ENCODE peak calls at places on chromosome 13, in six cellular contexts. One of them, this sample, is unnamed.

GRCh38 chr13:43383488-43384165 is 360.2 kb downstream of the DNAJC15 start:
- DNase-seq in endothelial cell of umbilical vein: no peak
- DNase-seq in A549: no peak
- DNase-seq in GM12878: no peak
- DNase-seq in K562: no peak
- DNase-seq in HepG2: no peak
- DNase-seq in this sample: no peak

GRCh38 chr13:113853518-113854237 is 10.2 kb downstream of the GAS6 start:
- DNase-seq in endothelial cell of umbilical vein: peak
- DNase-seq in A549: no peak
- DNase-seq in GM12878: no peak
- DNase-seq in K562: no peak
- DNase-seq in HepG2: no peak
- DNase-seq in this sample: no peak

GRCh38 chr13:36332986-36333385 is 13.2 kb downstream of the SPART start:
- DNase-seq in endothelial cell of umbilical vein: peak
- DNase-seq in A549: no peak
- DNase-seq in GM12878: no peak
- DNase-seq in K562: no peak
- DNase-seq in HepG2: no peak
- DNase-seq in this sample: peak

GRCh38 chr13:42807236-42807635 is 25.9 kb downstream of the FAM216B start:
- DNase-seq in endothelial cell of umbilical vein: no peak
- DNase-seq in A549: no peak
- DNase-seq in GM12878: no peak
- DNase-seq in K562: no peak
- DNase-seq in HepG2: no peak
- DNase-seq in this sample: no peak

GRCh38 chr13:110340812-110341444 is 33.8 kb downstream of the COL4A2 start:
- DNase-seq in endothelial cell of umbilical vein: peak
- DNase-seq in A549: no peak
- DNase-seq in GM12878: no peak
- DNase-seq in K562: no peak
- DNase-seq in HepG2: no peak
- DNase-seq in this sample: peak

GRCh38 chr13:25375727-25376358 is 4.1 kb downstream of the ATP8A2 start:
- DNase-seq in endothelial cell of umbilical vein: peak
- DNase-seq in A549: peak
- DNase-seq in GM12878: no peak
- DNase-seq in K562: peak
- DNase-seq in HepG2: peak
- DNase-seq in this sample: peak

GRCh38 chr13:35826626-35827254 is 304.4 kb downstream of the DCLK1 start:
- DNase-seq in endothelial cell of umbilical vein: no peak
- DNase-seq in A549: no peak
- DNase-seq in GM12878: no peak
- DNase-seq in K562: peak
- DNase-seq in HepG2: no peak
- DNase-seq in this sample: peak

GRCh38 chr13:110775576-110775975 is 62.1 kb downstream of the ING1 start:
- DNase-seq in endothelial cell of umbilical vein: no peak
- DNase-seq in A549: no peak
- DNase-seq in GM12878: no peak
- DNase-seq in K562: no peak
- DNase-seq in HepG2: no peak
- DNase-seq in this sample: peak

GRCh38 chr13:50999641-51000040 is 90.0 kb downstream of the RNASEH2B start:
- DNase-seq in endothelial cell of umbilical vein: no peak
- DNase-seq in A549: no peak
- DNase-seq in GM12878: no peak
- DNase-seq in K562: no peak
- DNase-seq in HepG2: no peak
- DNase-seq in this sample: no peak

GRCh38 chr13:96104516-96104915 is 14.6 kb downstream of the HS6ST3 start:
- DNase-seq in endothelial cell of umbilical vein: no peak
- DNase-seq in A549: no peak
- DNase-seq in GM12878: no peak
- DNase-seq in K562: no peak
- DNase-seq in HepG2: no peak
- DNase-seq in this sample: no peak

GRCh38 chr13:22372261-22372660 is 701.4 kb downstream of the FGF9 start:
- DNase-seq in endothelial cell of umbilical vein: no peak
- DNase-seq in A549: no peak
- DNase-seq in GM12878: no peak
- DNase-seq in K562: no peak
- DNase-seq in HepG2: no peak
- DNase-seq in this sample: no peak

GRCh38 chr13:76884571-76885202 is 1.5 kb downstream of the KCTD12 start:
- DNase-seq in endothelial cell of umbilical vein: peak
- DNase-seq in A549: no peak
- DNase-seq in GM12878: no peak
- DNase-seq in K562: no peak
- DNase-seq in HepG2: no peak
- DNase-seq in this sample: peak

GRCh38 chr13:25468330-25469178 is 96.8 kb downstream of the ATP8A2 start:
- DNase-seq in endothelial cell of umbilical vein: no peak
- DNase-seq in A549: peak
- DNase-seq in GM12878: no peak
- DNase-seq in K562: peak
- DNase-seq in HepG2: no peak
- DNase-seq in this sample: no peak

GRCh38 chr13:110301083-110301482 is 5.9 kb downstream of the COL4A1 start:
- DNase-seq in endothelial cell of umbilical vein: no peak
- DNase-seq in A549: no peak
- DNase-seq in GM12878: no peak
- DNase-seq in K562: no peak
- DNase-seq in HepG2: no peak
- DNase-seq in this sample: no peak

GRCh38 chr13:31909889-31910551 is 121.6 kb upstream of the FRY start:
- DNase-seq in endothelial cell of umbilical vein: peak
- DNase-seq in A549: peak
- DNase-seq in GM12878: peak
- DNase-seq in K562: peak
- DNase-seq in HepG2: peak
- DNase-seq in this sample: peak

GRCh38 chr13:110044521-110045200 is 258.3 kb upstream of the IRS2 start:
- DNase-seq in endothelial cell of umbilical vein: no peak
- DNase-seq in A549: no peak
- DNase-seq in GM12878: no peak
- DNase-seq in K562: no peak
- DNase-seq in HepG2: no peak
- DNase-seq in this sample: no peak

GRCh38 chr13:44048326-44048725 is 168.6 kb downstream of the LACC1 start:
- DNase-seq in endothelial cell of umbilical vein: no peak
- DNase-seq in A549: no peak
- DNase-seq in GM12878: no peak
- DNase-seq in K562: no peak
- DNase-seq in HepG2: peak
- DNase-seq in this sample: peak

GRCh38 chr13:113804017-113804702 is 45.1 kb downstream of the TMEM255B start:
- DNase-seq in endothelial cell of umbilical vein: no peak
- DNase-seq in A549: no peak
- DNase-seq in GM12878: no peak
- DNase-seq in K562: no peak
- DNase-seq in HepG2: no peak
- DNase-seq in this sample: no peak

GRCh38 chr13:48400090-48400694 is 12.7 kb downstream of the LPAR6 start:
- DNase-seq in endothelial cell of umbilical vein: no peak
- DNase-seq in A549: no peak
- DNase-seq in GM12878: no peak
- DNase-seq in K562: no peak
- DNase-seq in HepG2: peak
- DNase-seq in this sample: no peak

GRCh38 chr13:110366733-110367132 is 59.6 kb downstream of the COL4A2 start:
- DNase-seq in endothelial cell of umbilical vein: no peak
- DNase-seq in A549: no peak
- DNase-seq in GM12878: no peak
- DNase-seq in K562: no peak
- DNase-seq in HepG2: no peak
- DNase-seq in this sample: no peak

GRCh38 chr13:111228262-111229144 is 91.9 kb upstream of the TEX29 start:
- DNase-seq in endothelial cell of umbilical vein: no peak
- DNase-seq in A549: no peak
- DNase-seq in GM12878: no peak
- DNase-seq in K562: no peak
- DNase-seq in HepG2: no peak
- DNase-seq in this sample: no peak

GRCh38 chr13:112734696-112735547 is 45.1 kb downstream of the ATP11A start:
- DNase-seq in endothelial cell of umbilical vein: no peak
- DNase-seq in A549: no peak
- DNase-seq in GM12878: no peak
- DNase-seq in K562: no peak
- DNase-seq in HepG2: no peak
- DNase-seq in this sample: no peak

GRCh38 chr13:88627071-88627470 is 955.9 kb downstream of the SLITRK5 start:
- DNase-seq in endothelial cell of umbilical vein: no peak
- DNase-seq in A549: no peak
- DNase-seq in GM12878: no peak
- DNase-seq in K562: no peak
- DNase-seq in HepG2: no peak
- DNase-seq in this sample: no peak

GRCh38 chr13:84985860-84986259 is 813.4 kb downstream of the SLITRK6 start:
- DNase-seq in endothelial cell of umbilical vein: no peak
- DNase-seq in A549: no peak
- DNase-seq in GM12878: no peak
- DNase-seq in K562: no peak
- DNase-seq in HepG2: no peak
- DNase-seq in this sample: no peak

GRCh38 chr13:104949840-104950805 is 1585.3 kb downstream of the EFNB2 start:
- DNase-seq in endothelial cell of umbilical vein: no peak
- DNase-seq in A549: no peak
- DNase-seq in GM12878: no peak
- DNase-seq in K562: no peak
- DNase-seq in HepG2: no peak
- DNase-seq in this sample: no peak

GRCh38 chr13:112522578-112522977 is 65.4 kb downstream of the TUBGCP3 start:
- DNase-seq in endothelial cell of umbilical vein: no peak
- DNase-seq in A549: no peak
- DNase-seq in GM12878: no peak
- DNase-seq in K562: no peak
- DNase-seq in HepG2: no peak
- DNase-seq in this sample: no peak

GRCh38 chr13:46617382-46617781 is 64.4 kb downstream of the LRCH1 start:
- DNase-seq in endothelial cell of umbilical vein: no peak
- DNase-seq in A549: no peak
- DNase-seq in GM12878: no peak
- DNase-seq in K562: no peak
- DNase-seq in HepG2: no peak
- DNase-seq in this sample: no peak

GRCh38 chr13:38669234-38669964 is 17.5 kb upstream of the FREM2 start:
- DNase-seq in endothelial cell of umbilical vein: no peak
- DNase-seq in A549: no peak
- DNase-seq in GM12878: no peak
- DNase-seq in K562: no peak
- DNase-seq in HepG2: no peak
- DNase-seq in this sample: no peak

GRCh38 chr13:98575009-98575866 is 1.7 kb downstream of the STK24 start:
- DNase-seq in endothelial cell of umbilical vein: peak
- DNase-seq in A549: no peak
- DNase-seq in GM12878: no peak
- DNase-seq in K562: no peak
- DNase-seq in HepG2: no peak
- DNase-seq in this sample: no peak

DNA sequence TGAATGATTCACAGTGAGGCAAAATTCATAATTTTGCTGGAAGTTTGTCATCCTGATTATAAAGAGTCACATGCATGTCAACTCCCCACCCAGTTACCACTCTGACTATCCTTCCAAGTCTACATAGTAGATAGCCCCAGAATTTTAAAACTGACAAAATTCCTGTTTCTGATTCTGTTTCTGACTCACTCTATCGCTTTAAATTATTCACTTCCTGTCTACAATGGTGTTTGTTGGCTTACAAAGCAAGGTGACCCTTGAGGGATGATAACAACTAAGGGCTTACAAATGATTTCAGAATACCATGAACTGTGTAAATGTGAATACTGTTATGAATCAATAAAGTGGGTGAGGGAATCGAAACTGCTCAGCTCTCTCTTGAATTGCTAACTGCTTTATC is 98.7 kb upstream of the KL start:
- DNase-seq in endothelial cell of umbilical vein: peak
- DNase-seq in A549: no peak
- DNase-seq in GM12878: peak
- DNase-seq in K562: no peak
- DNase-seq in HepG2: no peak
- DNase-seq in this sample: no peak
- TF ChIP-seq CTCF in endothelial cell of umbilical vein: no peak
- TF ChIP-seq CTCF in A549: no peak
- TF ChIP-seq CTCF in GM12878: no peak
- TF ChIP-seq CTCF in K562: no peak
- TF ChIP-seq CTCF in HepG2: no peak
- TF ChIP-seq CTCF in this sample: no peak

GRCh38 chr13:63448654-63449053 is 2033.0 kb upstream of the PCDH20 start:
- DNase-seq in endothelial cell of umbilical vein: no peak
- DNase-seq in A549: no peak
- DNase-seq in GM12878: no peak
- DNase-seq in K562: no peak
- DNase-seq in HepG2: no peak
- DNase-seq in this sample: no peak

GRCh38 chr13:63446329-63446728 is 2030.7 kb upstream of the PCDH20 start:
- DNase-seq in endothelial cell of umbilical vein: no peak
- DNase-seq in A549: no peak
- DNase-seq in GM12878: no peak
- DNase-seq in K562: no peak
- DNase-seq in HepG2: no peak
- DNase-seq in this sample: no peak

GRCh38 chr13:63449549-63449948 is 2033.9 kb upstream of the PCDH20 start:
- DNase-seq in endothelial cell of umbilical vein: peak
- DNase-seq in A549: no peak
- DNase-seq in GM12878: no peak
- DNase-seq in K562: no peak
- DNase-seq in HepG2: no peak
- DNase-seq in this sample: no peak
- TF ChIP-seq MYC in endothelial cell of umbilical vein: no peak
- TF ChIP-seq MYC in A549: no peak
- TF ChIP-seq MYC in GM12878: no peak
- TF ChIP-seq MYC in K562: no peak
- TF ChIP-seq MYC in HepG2: no peak
- TF ChIP-seq MYC in this sample: no peak

GRCh38 chr13:28251462-28251861 is 113.1 kb downstream of the PAN3 start:
- DNase-seq in endothelial cell of umbilical vein: no peak
- DNase-seq in A549: no peak
- DNase-seq in GM12878: no peak
- DNase-seq in K562: no peak
- DNase-seq in HepG2: no peak
- DNase-seq in this sample: no peak
- TF ChIP-seq POLR2A in endothelial cell of umbilical vein: no peak
- TF ChIP-seq POLR2A in A549: no peak
- TF ChIP-seq POLR2A in GM12878: no peak
- TF ChIP-seq POLR2A in K562: no peak
- TF ChIP-seq POLR2A in HepG2: no peak
- TF ChIP-seq POLR2A in this sample: no peak

DNA sequence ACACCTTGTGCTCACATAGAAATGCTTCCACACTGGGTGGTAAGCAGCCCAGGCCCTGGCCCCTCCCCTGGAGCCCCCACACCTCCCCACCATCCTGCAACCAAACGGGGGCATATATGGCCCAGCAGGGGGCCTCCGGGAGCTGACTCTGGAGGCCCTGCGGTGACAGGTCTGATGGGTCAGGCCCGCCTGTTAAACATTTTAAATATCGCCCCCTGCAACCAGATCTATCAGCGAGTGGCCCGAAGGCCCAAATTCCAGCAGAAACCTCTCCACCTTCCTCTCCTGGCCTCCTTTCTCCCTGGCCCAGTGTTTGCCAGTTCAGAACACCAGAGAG is 48.0 kb upstream of the KATNAL1 start:
- DNase-seq in endothelial cell of umbilical vein: peak
- DNase-seq in A549: no peak
- DNase-seq in GM12878: no peak
- DNase-seq in K562: peak
- DNase-seq in HepG2: peak
- DNase-seq in this sample: peak
- TF ChIP-seq CTCF in endothelial cell of umbilical vein: peak
- TF ChIP-seq CTCF in A549: no peak
- TF ChIP-seq CTCF in GM12878: peak
- TF ChIP-seq CTCF in K562: peak
- TF ChIP-seq CTCF in HepG2: peak
- TF ChIP-seq CTCF in this sample: peak